ENCODE peak calls at places on chromosomes 1 and 21, in eight cellular contexts. One of them, this sample, is unnamed.

GRCh38 chr1:85818371-85818770 is 110.1 kb upstream of the ZNHIT6 start:
- DNase-seq in left lung: no peak
- DNase-seq in NB4: no peak
- DNase-seq in fibroblast of lung: peak; percentile 77
- DNase-seq in fibroblast of mammary gland: peak; percentile 63
- DNase-seq in IMR-90: peak; percentile 79
- DNase-seq in endothelial cell: no peak
- DNase-seq in RWPE1: no peak
- DNase-seq in this sample: no peak

GRCh38 chr1:199855580-199855979 is 171.9 kb upstream of the NR5A2 start:
- DNase-seq in left lung: no peak
- DNase-seq in NB4: peak; percentile 11
- DNase-seq in fibroblast of lung: peak; percentile 68
- DNase-seq in fibroblast of mammary gland: peak; percentile 52
- DNase-seq in IMR-90: peak; percentile 68
- DNase-seq in endothelial cell: no peak
- DNase-seq in RWPE1: peak; percentile 89
- DNase-seq in this sample: no peak

GRCh38 chr21:40049031-40049958 is 182.1 kb downstream of the PCP4 start:
- DNase-seq in left lung: no peak
- DNase-seq in NB4: peak; percentile 5
- DNase-seq in fibroblast of lung: peak; percentile 84
- DNase-seq in fibroblast of mammary gland: no peak
- DNase-seq in IMR-90: peak; percentile 11
- DNase-seq in endothelial cell: no peak
- DNase-seq in RWPE1: peak; percentile 34
- DNase-seq in this sample: no peak

GRCh38 chr1:54989968-54990810 is 8.5 kb upstream of the BSND start:
- DNase-seq in left lung: no peak
- DNase-seq in NB4: no peak
- DNase-seq in fibroblast of lung: peak; percentile 72
- DNase-seq in fibroblast of mammary gland: no peak
- DNase-seq in IMR-90: peak; percentile 23
- DNase-seq in endothelial cell: no peak
- DNase-seq in RWPE1: no peak
- DNase-seq in this sample: no peak

GRCh38 chr1:178055093-178055492 is 38.8 kb upstream of the RASAL2 start:
- DNase-seq in left lung: peak; percentile 56
- DNase-seq in NB4: peak; percentile 83
- DNase-seq in fibroblast of lung: no peak
- DNase-seq in fibroblast of mammary gland: peak; percentile 48
- DNase-seq in IMR-90: no peak
- DNase-seq in endothelial cell: peak; percentile 42
- DNase-seq in RWPE1: peak; percentile 45
- DNase-seq in this sample: no peak

GRCh38 chr1:39159224-39160036 is 45.1 kb upstream of the MACF1 start:
- DNase-seq in left lung: peak; percentile 57
- DNase-seq in NB4: no peak
- DNase-seq in fibroblast of lung: peak; percentile 89
- DNase-seq in fibroblast of mammary gland: no peak
- DNase-seq in IMR-90: peak; percentile 48
- DNase-seq in endothelial cell: no peak
- DNase-seq in RWPE1: peak; percentile 69
- DNase-seq in this sample: no peak

GRCh38 chr1:53659436-53659835 is 79.5 kb downstream of the GLIS1 start:
- DNase-seq in left lung: peak; percentile 22
- DNase-seq in NB4: no peak
- DNase-seq in fibroblast of lung: no peak
- DNase-seq in fibroblast of mammary gland: no peak
- DNase-seq in IMR-90: no peak
- DNase-seq in endothelial cell: no peak
- DNase-seq in RWPE1: no peak
- DNase-seq in this sample: no peak

GRCh38 chr1:63557365-63557987 is 34.2 kb downstream of the EFCAB7 start:
- DNase-seq in left lung: no peak
- DNase-seq in NB4: peak; percentile 59
- DNase-seq in fibroblast of lung: peak; percentile 20
- DNase-seq in fibroblast of mammary gland: peak; percentile 56
- DNase-seq in IMR-90: peak; percentile 67
- DNase-seq in endothelial cell: peak; percentile 59
- DNase-seq in RWPE1: no peak
- DNase-seq in this sample: peak; percentile 20

GRCh38 chr1:175894543-175894942 is 151.1 kb upstream of the TNR start:
- DNase-seq in left lung: no peak
- DNase-seq in NB4: no peak
- DNase-seq in fibroblast of lung: no peak
- DNase-seq in fibroblast of mammary gland: no peak
- DNase-seq in IMR-90: no peak
- DNase-seq in endothelial cell: no peak
- DNase-seq in RWPE1: no peak
- DNase-seq in this sample: no peak

GRCh38 chr21:40186036-40186435 is 318.8 kb downstream of the PCP4 start:
- DNase-seq in left lung: no peak
- DNase-seq in NB4: no peak
- DNase-seq in fibroblast of lung: peak; percentile 81
- DNase-seq in fibroblast of mammary gland: no peak
- DNase-seq in IMR-90: no peak
- DNase-seq in endothelial cell: no peak
- DNase-seq in RWPE1: no peak
- DNase-seq in this sample: no peak

GRCh38 chr1:224219011-224219611 is 36.1 kb downstream of the DEGS1 start:
- DNase-seq in left lung: no peak
- DNase-seq in NB4: no peak
- DNase-seq in fibroblast of lung: no peak
- DNase-seq in fibroblast of mammary gland: no peak
- DNase-seq in IMR-90: no peak
- DNase-seq in endothelial cell: no peak
- DNase-seq in RWPE1: no peak
- DNase-seq in this sample: no peak

GRCh38 chr1:216293673-216294072 is 129.6 kb downstream of the USH2A start:
- DNase-seq in left lung: no peak
- DNase-seq in NB4: no peak
- DNase-seq in fibroblast of lung: peak; percentile 25
- DNase-seq in fibroblast of mammary gland: peak; percentile 12
- DNase-seq in IMR-90: peak; percentile 94
- DNase-seq in endothelial cell: no peak
- DNase-seq in RWPE1: no peak
- DNase-seq in this sample: no peak

GRCh38 chr1:1259948-1260614 is 13.6 kb upstream of the C1QTNF12 start:
- DNase-seq in left lung: no peak
- DNase-seq in NB4: no peak
- DNase-seq in fibroblast of lung: no peak
- DNase-seq in fibroblast of mammary gland: no peak
- DNase-seq in IMR-90: no peak
- DNase-seq in endothelial cell: no peak
- DNase-seq in RWPE1: no peak
- DNase-seq in this sample: no peak

GRCh38 chr1:247824023-247824422 is at the start of gene OR14A16:
- DNase-seq in left lung: no peak
- DNase-seq in NB4: no peak
- DNase-seq in fibroblast of lung: no peak
- DNase-seq in fibroblast of mammary gland: no peak
- DNase-seq in IMR-90: no peak
- DNase-seq in endothelial cell: no peak
- DNase-seq in RWPE1: no peak
- DNase-seq in this sample: no peak

GRCh38 chr1:110525250-110525597 is 6.2 kb upstream of the KCNA10 start:
- DNase-seq in left lung: no peak
- DNase-seq in NB4: no peak
- DNase-seq in fibroblast of lung: no peak
- DNase-seq in fibroblast of mammary gland: no peak
- DNase-seq in IMR-90: no peak
- DNase-seq in endothelial cell: no peak
- DNase-seq in RWPE1: peak; percentile 57
- DNase-seq in this sample: no peak

DNA sequence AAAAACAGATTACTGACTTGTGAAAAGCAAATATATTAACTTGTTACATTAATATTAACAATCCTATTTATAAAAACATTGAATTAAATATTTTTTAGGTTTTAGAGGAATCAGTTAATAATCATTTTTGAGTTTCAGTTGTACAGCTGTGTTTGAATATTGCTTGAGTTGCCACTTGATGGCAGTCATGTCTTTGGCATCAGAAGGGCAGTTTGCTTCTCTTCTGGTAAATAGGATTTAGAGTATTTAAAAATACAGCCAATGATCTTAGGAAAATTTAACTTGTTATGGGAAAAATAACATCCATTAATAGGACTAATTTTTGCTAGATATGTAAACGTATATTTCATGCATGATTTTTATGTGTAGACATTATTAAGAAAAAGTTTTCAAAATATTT is 234.1 kb downstream of the NCAM2 start:
- DNase-seq in left lung: no peak
- DNase-seq in NB4: peak; percentile 36
- DNase-seq in fibroblast of lung: peak; percentile 50
- DNase-seq in fibroblast of mammary gland: peak; percentile 69
- DNase-seq in IMR-90: peak; percentile 71
- DNase-seq in endothelial cell: peak; percentile 9
- DNase-seq in RWPE1: no peak
- DNase-seq in this sample: no peak
- TF ChIP-seq CTCF in left lung: no peak
- TF ChIP-seq CTCF in NB4: peak; percentile 21
- TF ChIP-seq CTCF in fibroblast of lung: peak; percentile 57
- TF ChIP-seq CTCF in fibroblast of mammary gland: peak; percentile 57
- TF ChIP-seq CTCF in IMR-90: peak; percentile 79
- TF ChIP-seq CTCF in endothelial cell: peak; percentile 51
- TF ChIP-seq CTCF in RWPE1: peak; percentile 17
- TF ChIP-seq CTCF in this sample: no peak

GRCh38 chr1:235617808-235618207 is 31.8 kb downstream of the GNG4 start:
- DNase-seq in left lung: no peak
- DNase-seq in NB4: no peak
- DNase-seq in fibroblast of lung: peak; percentile 74
- DNase-seq in fibroblast of mammary gland: peak; percentile 38
- DNase-seq in IMR-90: peak; percentile 77
- DNase-seq in endothelial cell: no peak
- DNase-seq in RWPE1: peak; percentile 14
- DNase-seq in this sample: no peak
- TF ChIP-seq CTCF in left lung: no peak
- TF ChIP-seq CTCF in NB4: peak; percentile 21
- TF ChIP-seq CTCF in fibroblast of lung: peak; percentile 42
- TF ChIP-seq CTCF in fibroblast of mammary gland: peak; percentile 54
- TF ChIP-seq CTCF in IMR-90: peak; percentile 56
- TF ChIP-seq CTCF in endothelial cell: no peak
- TF ChIP-seq CTCF in RWPE1: no peak
- TF ChIP-seq CTCF in this sample: no peak

GRCh38 chr21:35520302-35520701 is 471.2 kb upstream of the RUNX1 start:
- DNase-seq in left lung: no peak
- DNase-seq in NB4: no peak
- DNase-seq in fibroblast of lung: no peak
- DNase-seq in fibroblast of mammary gland: no peak
- DNase-seq in IMR-90: no peak
- DNase-seq in endothelial cell: no peak
- DNase-seq in RWPE1: no peak
- DNase-seq in this sample: no peak

GRCh38 chr21:35517848-35518247 is 468.7 kb upstream of the RUNX1 start:
- DNase-seq in left lung: no peak
- DNase-seq in NB4: no peak
- DNase-seq in fibroblast of lung: no peak
- DNase-seq in fibroblast of mammary gland: no peak
- DNase-seq in IMR-90: no peak
- DNase-seq in endothelial cell: no peak
- DNase-seq in RWPE1: no peak
- DNase-seq in this sample: no peak

GRCh38 chr21:35521852-35522505 is 472.9 kb upstream of the RUNX1 start:
- DNase-seq in left lung: no peak
- DNase-seq in NB4: no peak
- DNase-seq in fibroblast of lung: no peak
- DNase-seq in fibroblast of mammary gland: no peak
- DNase-seq in IMR-90: no peak
- DNase-seq in endothelial cell: no peak
- DNase-seq in RWPE1: no peak
- DNase-seq in this sample: no peak

GRCh38 chr21:35520869-35521268 is 471.8 kb upstream of the RUNX1 start:
- DNase-seq in left lung: no peak
- DNase-seq in NB4: no peak
- DNase-seq in fibroblast of lung: no peak
- DNase-seq in fibroblast of mammary gland: no peak
- DNase-seq in IMR-90: no peak
- DNase-seq in endothelial cell: no peak
- DNase-seq in RWPE1: no peak
- DNase-seq in this sample: no peak

GRCh38 chr21:35521293-35521692 is 472.2 kb upstream of the RUNX1 start:
- DNase-seq in left lung: no peak
- DNase-seq in NB4: no peak
- DNase-seq in fibroblast of lung: no peak
- DNase-seq in fibroblast of mammary gland: no peak
- DNase-seq in IMR-90: no peak
- DNase-seq in endothelial cell: no peak
- DNase-seq in RWPE1: no peak
- DNase-seq in this sample: no peak
- TF ChIP-seq CTCF in left lung: no peak
- TF ChIP-seq CTCF in NB4: no peak
- TF ChIP-seq CTCF in fibroblast of lung: no peak
- TF ChIP-seq CTCF in fibroblast of mammary gland: no peak
- TF ChIP-seq CTCF in IMR-90: no peak
- TF ChIP-seq CTCF in endothelial cell: no peak
- TF ChIP-seq CTCF in RWPE1: no peak
- TF ChIP-seq CTCF in this sample: no peak

GRCh38 chr1:26285366-26286063 is 5.6 kb downstream of the SH3BGRL3 start:
- DNase-seq in left lung: no peak
- DNase-seq in NB4: peak; percentile 48
- DNase-seq in fibroblast of lung: no peak
- DNase-seq in fibroblast of mammary gland: no peak
- DNase-seq in IMR-90: no peak
- DNase-seq in endothelial cell: peak; percentile 76
- DNase-seq in RWPE1: no peak
- DNase-seq in this sample: peak; percentile 59

GRCh38 chr1:26283871-26284596 is 4.1 kb downstream of the SH3BGRL3 start:
- DNase-seq in left lung: no peak
- DNase-seq in NB4: no peak
- DNase-seq in fibroblast of lung: no peak
- DNase-seq in fibroblast of mammary gland: no peak
- DNase-seq in IMR-90: no peak
- DNase-seq in endothelial cell: no peak
- DNase-seq in RWPE1: no peak
- DNase-seq in this sample: no peak

GRCh38 chr1:26287033-26287711 is 7.3 kb downstream of the SH3BGRL3 start:
- DNase-seq in left lung: no peak
- DNase-seq in NB4: peak; percentile 90
- DNase-seq in fibroblast of lung: no peak
- DNase-seq in fibroblast of mammary gland: peak; percentile 30
- DNase-seq in IMR-90: peak; percentile 21
- DNase-seq in endothelial cell: no peak
- DNase-seq in RWPE1: no peak
- DNase-seq in this sample: peak; percentile 58

GRCh38 chr1:26284597-26285351 is 4.9 kb downstream of the SH3BGRL3 start:
- DNase-seq in left lung: peak; percentile 85
- DNase-seq in NB4: peak; percentile 99
- DNase-seq in fibroblast of lung: peak; percentile 96
- DNase-seq in fibroblast of mammary gland: peak; percentile 96
- DNase-seq in IMR-90: peak; percentile 97
- DNase-seq in endothelial cell: peak; percentile 83
- DNase-seq in RWPE1: peak; percentile 90
- DNase-seq in this sample: peak; percentile 80

DNA sequence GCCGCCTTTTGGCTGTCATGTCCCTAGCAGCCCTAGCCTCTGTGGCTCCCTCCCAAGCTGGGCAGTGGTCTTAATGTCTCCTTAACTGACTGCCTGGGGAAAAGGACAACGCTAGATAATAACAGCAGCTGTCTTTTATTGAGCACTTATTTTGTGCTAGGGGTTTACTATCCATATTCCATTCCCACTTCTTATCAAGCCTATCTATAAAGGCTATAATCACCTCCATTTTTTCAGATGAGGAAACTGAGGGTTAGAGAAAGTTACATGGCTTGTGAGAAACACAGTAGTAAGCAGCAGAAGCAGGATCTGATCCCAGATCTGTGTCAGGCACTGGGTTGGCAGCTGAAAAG is 6.2 kb downstream of the SH3BGRL3 start:
- DNase-seq in left lung: no peak
- DNase-seq in NB4: no peak
- DNase-seq in fibroblast of lung: no peak
- DNase-seq in fibroblast of mammary gland: no peak
- DNase-seq in IMR-90: no peak
- DNase-seq in endothelial cell: no peak
- DNase-seq in RWPE1: no peak
- DNase-seq in this sample: no peak
- TF ChIP-seq CTCF in left lung: no peak
- TF ChIP-seq CTCF in NB4: no peak
- TF ChIP-seq CTCF in fibroblast of lung: no peak
- TF ChIP-seq CTCF in fibroblast of mammary gland: no peak
- TF ChIP-seq CTCF in IMR-90: no peak
- TF ChIP-seq CTCF in endothelial cell: no peak
- TF ChIP-seq CTCF in RWPE1: no peak
- TF ChIP-seq CTCF in this sample: no peak